ENCODE peak calls at places on chromosomes 6 and 20, in eight cellular contexts. J, B, W, F, N, H, Z and A are unnamed samples.

GRCh38 chr6:347951-348859 is 43.3 kb upstream of the IRF4 start:
- DNase-seq in J (no peak), B (no peak), W (no peak), F (no peak), N (no peak), H (no peak), Z (no peak), A (no peak)

GRCh38 chr6:132227937-132228336 is 173.3 kb downstream of the MOXD1 start:
- DNase-seq in J (no peak), B (peak), W (no peak), F (no peak), N (no peak), H (peak), Z (no peak), A (no peak)

GRCh38 chr6:31035862-31036497 is 25.7 kb downstream of the MUC22 start:
- DNase-seq in J (no peak), B (no peak), W (no peak), F (no peak), N (no peak), H (peak), Z (no peak), A (no peak)

GRCh38 chr20:55974491-55975202 is 30.7 kb downstream of the CBLN4 start:
- DNase-seq in J (no peak), B (no peak), W (no peak), F (no peak), N (no peak), H (no peak), Z (no peak), A (no peak)

GRCh38 chr6:111925296-111925695 is 52.0 kb upstream of the FYN start:
- DNase-seq in J (no peak), B (peak), W (no peak), F (no peak), N (no peak), H (peak), Z (no peak), A (no peak)

GRCh38 chr6:13766201-13766634 is 48.1 kb downstream of the MCUR1 start:
- DNase-seq in J (no peak), B (no peak), W (no peak), F (no peak), N (no peak), H (peak), Z (no peak), A (no peak)

GRCh38 chr6:53524455-53524815 is 20.5 kb downstream of the GCLC start:
- DNase-seq in J (no peak), B (peak), W (no peak), F (no peak), N (no peak), H (peak), Z (no peak), A (no peak)

GRCh38 chr20:5660346-5660745 is 89.9 kb upstream of the SHLD1 start:
- DNase-seq in J (no peak), B (no peak), W (no peak), F (no peak), N (no peak), H (peak), Z (no peak), A (no peak)

GRCh38 chr20:38870733-38871559 is 55.3 kb upstream of the FAM83D start:
- DNase-seq in J (no peak), B (no peak), W (no peak), F (no peak), N (no peak), H (peak), Z (no peak), A (no peak)

GRCh38 chr6:75207211-75207984 is 1.5 kb upstream of the COL12A1 start:
- DNase-seq in J (no peak), B (no peak), W (no peak), F (no peak), N (no peak), H (peak), Z (peak), A (peak)

GRCh38 chr6:18359237-18359885 is 27.8 kb upstream of the RNF144B start:
- DNase-seq in J (no peak), B (no peak), W (no peak), F (no peak), N (no peak), H (no peak), Z (no peak), A (no peak)

GRCh38 chr6:40550096-40550731 is 37.0 kb downstream of the LRFN2 start:
- DNase-seq in J (peak), B (no peak), W (no peak), F (peak), N (no peak), H (peak), Z (peak), A (peak)

GRCh38 chr6:38404355-38404754 is 235.4 kb downstream of the BTBD9 start:
- DNase-seq in J (no peak), B (no peak), W (no peak), F (peak), N (no peak), H (no peak), Z (no peak), A (no peak)

GRCh38 chr20:38630727-38631126 is 29.1 kb downstream of the ARHGAP40 start:
- DNase-seq in J (no peak), B (no peak), W (no peak), F (no peak), N (no peak), H (no peak), Z (no peak), A (no peak)

GRCh38 chr20:56417402-56417801 is 5.3 kb downstream of the CASS4 start:
- DNase-seq in J (no peak), B (no peak), W (no peak), F (no peak), N (no peak), H (no peak), Z (no peak), A (no peak)

GRCh38 chr20:5974531-5974930 is 24.1 kb downstream of the MCM8 start:
- DNase-seq in J (no peak), B (no peak), W (no peak), F (no peak), N (no peak), H (no peak), Z (no peak), A (no peak)

GRCh38 chr6:56528412-56528841 is 114.3 kb downstream of the DST start:
- DNase-seq in J (no peak), B (peak), W (no peak), F (no peak), N (no peak), H (peak), Z (no peak), A (no peak)

GRCh38 chr6:156846845-156847599 is 69.8 kb downstream of the ARID1B start:
- DNase-seq in J (no peak), B (no peak), W (no peak), F (no peak), N (no peak), H (no peak), Z (peak), A (no peak)

GRCh38 chr6:148349466-148349865 is 6.8 kb downstream of the SASH1 start:
- DNase-seq in J (no peak), B (no peak), W (no peak), F (no peak), N (no peak), H (no peak), Z (no peak), A (no peak)

GRCh38 chr6:133392641-133393040 is 151.5 kb downstream of the EYA4 start:
- DNase-seq in J (no peak), B (no peak), W (no peak), F (no peak), N (no peak), H (no peak), Z (no peak), A (no peak)

GRCh38 chr6:14550817-14551216 is 433.2 kb downstream of the CD83 start:
- DNase-seq in J (peak), B (no peak), W (no peak), F (no peak), N (no peak), H (peak), Z (no peak), A (no peak)